ENCODE peak calls at places on chromosome 14, in eight cellular contexts. O is anterior cingulate cortex; G is HTR-8/SVneo; H is M059J; J is activated CD4-positive, CD25-positive, alpha-beta regulatory T cell; U is stimulated activated CD4-positive, alpha-beta T cell treated with anti-CD3 and anti-CD28 coated beads, TNF-alpha, amount 100 ng/mL, for 1 hour; P is activated CD8-positive, alpha-beta memory T cell treated with anti-CD3 and anti-CD28 coated beads for 24 hours; V is stimulated activated naive B cell treated with anti-CD40 and anti-IgM and Interleukin-4, amounts not matched to agents 10 μg/mL and 1 μg/mL and 100 μg/mL, for 72 hours. R is an unnamed sample.

GRCh38 chr14:96224480-96225096 is 19.9 kb downstream of the BDKRB2 start:
- DNase-seq in O (no peak), G (no peak), H (no peak), J (no peak), U (no peak), P (no peak), V (no peak), R (no peak)

GRCh38 chr14:53215101-53215500 is 62.0 kb upstream of the DDHD1 start:
- DNase-seq in O (no peak), G (no peak), H (no peak), J (no peak), U (no peak), P (no peak), V (no peak), R (no peak)

GRCh38 chr14:39243831-39244230 is 10.1 kb downstream of the MIA2 start:
- DNase-seq in O (no peak), G (no peak), H (no peak), J (no peak), U (no peak), P (no peak), V (no peak), R (no peak)

GRCh38 chr14:54653764-54654469 is 87.0 kb downstream of the SAMD4A start:
- DNase-seq in O (no peak), G (peak), H (peak), J (no peak), U (no peak), P (no peak), V (no peak), R (no peak)

GRCh38 chr14:74504412-74504811 is 10.8 kb downstream of the ISCA2 start:
- DNase-seq in O (no peak), G (no peak), H (no peak), J (no peak), U (no peak), P (no peak), V (no peak), R (no peak)

GRCh38 chr14:61866932-61867920 is 105.0 kb downstream of the SNAPC1 start:
- DNase-seq in O (no peak), G (no peak), H (peak), J (no peak), U (no peak), P (no peak), V (peak), R (no peak)

GRCh38 chr14:95034806-95035205 is 122.5 kb downstream of the DICER1 start:
- DNase-seq in O (no peak), G (no peak), H (no peak), J (no peak), U (no peak), P (peak), V (no peak), R (no peak)

GRCh38 chr14:53231166-53231565 is 78.0 kb upstream of the DDHD1 start:
- DNase-seq in O (no peak), G (no peak), H (no peak), J (no peak), U (no peak), P (no peak), V (no peak), R (no peak)

GRCh38 chr14:22184157-22185025 is 404.6 kb downstream of the DAD1 start:
- DNase-seq in O (no peak), G (no peak), H (peak), J (no peak), U (no peak), P (no peak), V (no peak), R (no peak)

GRCh38 chr14:105931808-105932483 is 405.6 kb downstream of the TMEM121 start:
- DNase-seq in O (no peak), G (peak), H (peak), J (no peak), U (no peak), P (peak), V (no peak), R (no peak)

GRCh38 chr14:65560340-65561027 is 148.0 kb downstream of the FUT8 start:
- DNase-seq in O (no peak), G (no peak), H (peak), J (no peak), U (no peak), P (no peak), V (no peak), R (no peak)

GRCh38 chr14:77181603-77182437 is at the start of gene TMEM63C:
- DNase-seq in O (peak), G (peak), H (peak), J (no peak), U (peak), P (peak), V (peak), R (no peak)

GRCh38 chr14:22428681-22429315 is 160.2 kb downstream of the DAD1 start:
- DNase-seq in O (no peak), G (no peak), H (peak), J (no peak), U (no peak), P (no peak), V (no peak), R (no peak)